ENCODE peak calls at places on chromosome 5, in ten cellular contexts. H, B, M, T, W, X, R, L, N and V are unnamed samples.
A peak's percentile ranks its signal among the peaks of the same experiment; 100 is the strongest.

GRCh38 chr5:79229357-79230174 is 6.4 kb upstream of the JMY start:
- DNase-seq in H (no peak), B (peak; percentile 69), M (no peak), T (no peak), W (peak; percentile 81), X (no peak), R (peak; percentile 87), L (no peak), N (no peak), V (no peak)

GRCh38 chr5:107893642-107894041 is 222.9 kb upstream of the EFNA5 start:
- DNase-seq in H (peak; percentile 38), B (peak; percentile 46), M (no peak), T (no peak), W (peak; percentile 32), X (peak; percentile 77), R (peak; percentile 84), L (no peak), N (no peak), V (no peak)

GRCh38 chr5:94810281-94810680 is 191.8 kb downstream of the SLF1 start:
- DNase-seq in H (no peak), B (no peak), M (no peak), T (no peak), W (no peak), X (no peak), R (no peak), L (no peak), N (no peak), V (no peak)

GRCh38 chr5:18744441-18744840 is 1110.2 kb downstream of the TAF11L14 start:
- DNase-seq in H (no peak), B (no peak), M (no peak), T (no peak), W (no peak), X (no peak), R (no peak), L (no peak), N (no peak), V (no peak)

GRCh38 chr5:80754900-80755299 is 100.1 kb upstream of the DHFR start:
- DNase-seq in H (no peak), B (no peak), M (peak; percentile 56), T (no peak), W (peak; percentile 3), X (peak; percentile 55), R (no peak), L (no peak), N (no peak), V (no peak)

GRCh38 chr5:115842952-115843351 is 1.2 kb downstream of the AP3S1 start:
- DNase-seq in H (no peak), B (no peak), M (no peak), T (no peak), W (no peak), X (no peak), R (no peak), L (no peak), N (no peak), V (no peak)

GRCh38 chr5:128237000-128237399 is 153.4 kb downstream of the SLC12A2 start:
- DNase-seq in H (no peak), B (no peak), M (no peak), T (no peak), W (no peak), X (no peak), R (no peak), L (no peak), N (no peak), V (no peak)

GRCh38 chr5:176784218-176785165 is 25.9 kb upstream of the UNC5A start:
- DNase-seq in H (peak; percentile 55), B (peak; percentile 32), M (no peak), T (no peak), W (peak; percentile 78), X (peak; percentile 88), R (peak; percentile 94), L (no peak), N (peak; percentile 46), V (no peak)

GRCh38 chr5:156706631-156707030 is 143.5 kb upstream of the PPP1R2B start:
- DNase-seq in H (no peak), B (no peak), M (no peak), T (no peak), W (no peak), X (no peak), R (no peak), L (no peak), N (no peak), V (no peak)
- TF ChIP-seq CTCF in H (no peak), B (no peak), M (no peak), T (no peak), W (no peak), X (no peak), R (no peak), L (no peak), N (no peak), V (no peak)

GRCh38 chr5:2783223-2783622 is 31.7 kb upstream of the IRX2 start:
- DNase-seq in H (no peak), B (no peak), M (no peak), T (no peak), W (no peak), X (no peak), R (no peak), L (no peak), N (no peak), V (no peak)
- TF ChIP-seq CTCF in H (no peak), B (peak; percentile 13), M (no peak), T (no peak), W (no peak), X (no peak), R (peak; percentile 42), L (no peak), N (no peak), V (peak; percentile 14)

GRCh38 chr5:29800752-29801151 is 1392.7 kb upstream of the CDH6 start:
- DNase-seq in H (no peak), B (no peak), M (no peak), T (no peak), W (no peak), X (no peak), R (no peak), L (no peak), N (no peak), V (no peak)

GRCh38 chr5:29796018-29796417 is 1397.5 kb upstream of the CDH6 start:
- DNase-seq in H (no peak), B (no peak), M (no peak), T (no peak), W (no peak), X (no peak), R (no peak), L (no peak), N (no peak), V (no peak)

GRCh38 chr5:29790281-29790680 is 1403.2 kb upstream of the CDH6 start:
- DNase-seq in H (no peak), B (no peak), M (no peak), T (no peak), W (no peak), X (no peak), R (no peak), L (no peak), N (no peak), V (no peak)

GRCh38 chr5:29794146-29794787 is 1399.2 kb upstream of the CDH6 start:
- DNase-seq in H (no peak), B (no peak), M (no peak), T (no peak), W (no peak), X (no peak), R (no peak), L (no peak), N (no peak), V (no peak)

DNA sequence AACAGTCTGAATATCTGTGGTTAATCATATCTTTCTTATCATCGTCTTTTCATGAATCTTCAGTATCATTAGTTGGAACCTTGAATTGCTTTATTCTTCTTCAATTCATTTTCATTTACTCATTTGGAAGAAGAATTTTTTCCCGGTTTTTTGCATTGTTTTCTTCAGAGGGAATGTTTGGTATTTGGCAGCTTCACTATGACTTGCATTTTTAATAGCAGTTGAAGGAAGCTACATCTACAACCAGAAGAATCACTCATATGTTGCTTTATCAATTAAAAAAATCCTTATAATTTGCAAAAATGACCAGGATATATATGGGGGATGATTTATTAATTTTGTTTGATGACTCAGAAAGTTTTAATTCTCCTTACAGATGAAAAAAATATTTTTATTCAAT is 1398.2 kb upstream of the CDH6 start:
- DNase-seq in H (no peak), B (no peak), M (no peak), T (no peak), W (no peak), X (no peak), R (no peak), L (no peak), N (no peak), V (no peak)
- TF ChIP-seq CTCF in H (no peak), B (no peak), M (no peak), T (no peak), W (no peak), X (no peak), R (no peak), L (no peak), N (no peak), V (no peak)

DNA sequence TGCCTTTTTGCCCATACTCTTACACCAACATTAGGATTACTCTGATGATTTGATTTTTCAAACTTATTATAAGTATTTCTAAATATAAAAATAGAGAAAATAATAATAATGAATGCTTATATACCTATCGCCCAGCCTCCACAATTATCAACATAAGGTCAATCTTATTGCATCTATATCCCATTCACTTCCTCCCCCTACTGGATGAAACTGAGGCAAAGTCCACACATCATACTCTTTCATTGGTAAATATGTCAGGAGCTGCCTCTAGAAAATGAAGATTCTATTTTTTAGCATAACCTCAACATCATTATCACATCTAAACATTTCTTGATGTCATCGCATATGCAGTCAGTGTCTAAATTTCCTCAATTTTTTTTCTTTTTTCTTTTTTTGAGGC is 44.3 kb downstream of the SH3RF2 start:
- DNase-seq in H (no peak), B (no peak), M (no peak), T (no peak), W (no peak), X (peak; percentile 29), R (peak; percentile 20), L (no peak), N (no peak), V (no peak)
- TF ChIP-seq CTCF in H (peak; percentile 24), B (no peak), M (no peak), T (peak; percentile 30), W (no peak), X (peak; percentile 41), R (peak; percentile 10), L (no peak), N (no peak), V (peak; percentile 33)

DNA sequence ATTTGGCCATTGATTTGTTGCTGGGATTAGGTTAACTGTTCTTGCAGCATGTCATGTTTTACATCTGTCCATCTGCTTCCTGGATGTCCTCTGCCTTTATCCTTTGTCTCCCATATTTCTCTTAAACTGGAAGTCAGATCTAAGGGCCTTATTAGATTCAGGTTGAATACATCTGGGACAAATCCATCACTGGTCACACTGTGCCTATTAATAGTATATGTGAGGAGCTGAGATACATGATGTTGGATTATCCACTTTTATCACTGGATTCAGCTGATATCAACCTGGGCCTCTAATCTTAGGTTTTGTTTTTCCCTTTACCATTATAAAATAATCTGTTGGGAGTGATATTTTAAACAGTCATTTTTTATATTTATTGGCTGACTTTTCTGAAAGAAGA is 41.8 kb upstream of the ROPN1L start:
- DNase-seq in H (no peak), B (no peak), M (no peak), T (no peak), W (no peak), X (no peak), R (no peak), L (no peak), N (no peak), V (no peak)
- TF ChIP-seq CTCF in H (no peak), B (no peak), M (no peak), T (no peak), W (no peak), X (no peak), R (no peak), L (no peak), N (no peak), V (no peak)